ENCODE peak calls at places on chromosomes 4 and X, in ten cellular contexts. B is IMR-90; H is activated T-helper 1 cell treated with anti-CD3 and anti-CD28 coated beads, Interleukin-12 subunit alpha, Interleukin-12 subunit beta, Interleukin-2, Interleukin-4 antibody, amounts not matched to agents 30 ng/mL and 10 ng/mL and 1 ng/mL, durations not matched to agents 14 hours and 24 hours and 36 hours; Q is left ventricle myocardium inferior; O is DND-41; P is MV-4-11; D is AG08396; G is HS-5; M is activated naive CD4-positive, alpha-beta T cell; L is choroid plexus epithelial cell. F is an unnamed sample.

GRCh38 chr4:145735330-145735638 is 55.3 kb downstream of the C4orf51 start:
- DNase-seq in B (peak), H (no peak), Q (no peak), O (no peak), P (no peak), D (peak), G (peak), M (no peak), L (peak), F (peak)

GRCh38 chr4:113673450-113673849 is 88.1 kb downstream of the CAMK2D start:
- DNase-seq in B (peak), H (no peak), Q (no peak), O (peak), P (peak), D (no peak), G (no peak), M (no peak), L (peak), F (peak)

GRCh38 chrX:131201986-131202385 is 87.1 kb downstream of the IGSF1 start:
- DNase-seq in B (no peak), H (no peak), Q (no peak), O (no peak), P (no peak), D (no peak), G (no peak), M (no peak), L (no peak), F (no peak)

GRCh38 chrX:96538104-96538725 is 146.4 kb upstream of the DIAPH2 start:
- DNase-seq in B (no peak), H (no peak), Q (no peak), O (no peak), P (no peak), D (no peak), G (no peak), M (no peak), L (no peak), F (no peak)

GRCh38 chr4:40311811-40312346 is 23.3 kb upstream of the CHRNA9 start:
- DNase-seq in B (no peak), H (peak), Q (no peak), O (peak), P (no peak), D (no peak), G (no peak), M (no peak), L (no peak), F (no peak)

GRCh38 chrX:55007633-55008032 is 7.5 kb downstream of the APEX2 start:
- DNase-seq in B (peak), H (no peak), Q (no peak), O (no peak), P (no peak), D (peak), G (no peak), M (no peak), L (peak), F (peak)

GRCh38 chr4:60189286-60189685 is 1010.8 kb upstream of the ADGRL3 start:
- DNase-seq in B (no peak), H (no peak), Q (no peak), O (no peak), P (no peak), D (no peak), G (no peak), M (no peak), L (no peak), F (no peak)

GRCh38 chr4:182802621-182803020 is 114.6 kb downstream of the DCTD start:
- DNase-seq in B (no peak), H (no peak), Q (no peak), O (no peak), P (no peak), D (no peak), G (no peak), M (no peak), L (no peak), F (no peak)

GRCh38 chr4:158428242-158428641 is 93.4 kb upstream of the RXFP1 start:
- DNase-seq in B (peak), H (no peak), Q (no peak), O (no peak), P (no peak), D (no peak), G (no peak), M (no peak), L (peak), F (peak)

GRCh38 chr4:176726803-176727202 is 65.9 kb downstream of the VEGFC start:
- DNase-seq in B (peak), H (no peak), Q (no peak), O (no peak), P (no peak), D (peak), G (no peak), M (no peak), L (peak), F (peak)

GRCh38 chrX:15564981-15565579 is 35.7 kb downstream of the ACE2 start:
- DNase-seq in B (peak), H (no peak), Q (peak), O (peak), P (peak), D (peak), G (peak), M (no peak), L (peak), F (peak)

GRCh38 chr4:140255467-140255866 is 101.5 kb upstream of the MAML3 start:
- DNase-seq in B (peak), H (no peak), Q (no peak), O (no peak), P (no peak), D (no peak), G (no peak), M (no peak), L (peak), F (peak)

GRCh38 chr4:188399834-188400233 is 260.6 kb downstream of the TRIML1 start:
- DNase-seq in B (no peak), H (no peak), Q (no peak), O (no peak), P (no peak), D (no peak), G (no peak), M (no peak), L (no peak), F (no peak)

GRCh38 chr4:1300466-1301455 is 11.1 kb downstream of the MAEA start:
- DNase-seq in B (peak), H (no peak), Q (no peak), O (no peak), P (peak), D (peak), G (peak), M (no peak), L (peak), F (peak)

GRCh38 chr4:13476915-13477314 is 7.2 kb downstream of the RAB28 start:
- DNase-seq in B (peak), H (no peak), Q (no peak), O (no peak), P (no peak), D (peak), G (no peak), M (no peak), L (peak), F (peak)

GRCh38 chr4:153912296-153912695 is 123.4 kb upstream of the SFRP2 start:
- DNase-seq in B (no peak), H (no peak), Q (no peak), O (no peak), P (no peak), D (no peak), G (no peak), M (no peak), L (no peak), F (no peak)

GRCh38 chrX:110316351-110317078 is 1.4 kb downstream of the AMMECR1 start:
- DNase-seq in B (no peak), H (no peak), Q (no peak), O (peak), P (no peak), D (no peak), G (no peak), M (no peak), L (no peak), F (peak)

GRCh38 chrX:154483325-154483724 is 3.1 kb downstream of the UBL4A start:
- DNase-seq in B (no peak), H (no peak), Q (no peak), O (no peak), P (no peak), D (no peak), G (no peak), M (no peak), L (no peak), F (no peak)

GRCh38 chr4:98586634-98587354 is 71.6 kb downstream of the TSPAN5 start:
- DNase-seq in B (no peak), H (no peak), Q (no peak), O (no peak), P (no peak), D (no peak), G (no peak), M (no peak), L (no peak), F (no peak)

GRCh38 chr4:130747842-130748241 is 1651.9 kb downstream of the C4orf33 start:
- DNase-seq in B (no peak), H (no peak), Q (no peak), O (no peak), P (peak), D (peak), G (no peak), M (no peak), L (peak), F (peak)

GRCh38 chr4:120291541-120291940 is 224.9 kb upstream of the MAD2L1 start:
- DNase-seq in B (no peak), H (no peak), Q (no peak), O (no peak), P (peak), D (no peak), G (no peak), M (no peak), L (no peak), F (no peak)